ENCODE peak calls at places on chromosomes 12 and 14, in eight cellular contexts. P, O, Y, K, N, V, D and Q are unnamed samples.

GRCh38 chr12:42666671-42667243 is 77.2 kb upstream of the PRICKLE1 start:
- DNase-seq in P (no peak), O (no peak), Y (no peak), K (no peak), N (no peak), V (no peak), D (no peak), Q (no peak)

GRCh38 chr12:109097140-109097434 is 310 bp upstream of the UNG start:
- DNase-seq in P (no peak), O (no peak), Y (no peak), K (no peak), N (no peak), V (no peak), D (no peak), Q (no peak)

GRCh38 chr12:88638388-88638787 is 58.1 kb upstream of the KITLG start:
- DNase-seq in P (no peak), O (no peak), Y (no peak), K (no peak), N (no peak), V (no peak), D (no peak), Q (no peak)

GRCh38 chr12:59600174-59600573 is 4.3 kb downstream of the SLC16A7 start:
- DNase-seq in P (no peak), O (no peak), Y (no peak), K (no peak), N (no peak), V (no peak), D (no peak), Q (no peak)

GRCh38 chr12:14193623-14194022 is 171.9 kb upstream of the ATF7IP start:
- DNase-seq in P (no peak), O (no peak), Y (no peak), K (no peak), N (no peak), V (no peak), D (no peak), Q (no peak)

GRCh38 chr12:12898136-12898712 is 6.9 kb downstream of the GPRC5A start:
- DNase-seq in P (no peak), O (no peak), Y (no peak), K (no peak), N (no peak), V (no peak), D (no peak), Q (peak)

GRCh38 chr14:88669346-88669745 is 106.5 kb downstream of the ZC3H14 start:
- DNase-seq in P (no peak), O (no peak), Y (no peak), K (no peak), N (no peak), V (no peak), D (no peak), Q (no peak)

GRCh38 chr14:68471029-68471963 is 321.6 kb downstream of the ZFP36L1 start:
- DNase-seq in P (no peak), O (no peak), Y (no peak), K (no peak), N (no peak), V (no peak), D (no peak), Q (no peak)

GRCh38 chr14:75200451-75200850 is 24.0 kb upstream of the TMED10 start:
- DNase-seq in P (no peak), O (no peak), Y (peak), K (no peak), N (no peak), V (peak), D (no peak), Q (no peak)

GRCh38 chr14:93657875-93658274 is 130.4 kb downstream of the PRIMA1 start:
- DNase-seq in P (no peak), O (no peak), Y (no peak), K (no peak), N (no peak), V (no peak), D (no peak), Q (no peak)

GRCh38 chr14:103735815-103736545 is 20.4 kb downstream of the ZFYVE21 start:
- DNase-seq in P (no peak), O (no peak), Y (no peak), K (no peak), N (no peak), V (no peak), D (no peak), Q (peak)

GRCh38 chr14:86505808-86506207 is 975.9 kb downstream of the FLRT2 start:
- DNase-seq in P (no peak), O (no peak), Y (no peak), K (no peak), N (no peak), V (no peak), D (no peak), Q (no peak)

GRCh38 chr14:26855051-26855753 is 257.4 kb upstream of the NOVA1 start:
- DNase-seq in P (no peak), O (no peak), Y (no peak), K (no peak), N (no peak), V (no peak), D (no peak), Q (no peak)

GRCh38 chr14:46048127-46048526 is 603.5 kb downstream of the RPL10L start:
- DNase-seq in P (no peak), O (no peak), Y (peak), K (no peak), N (peak), V (peak), D (no peak), Q (no peak)